ENCODE peak calls at places on chromosomes 1 and 21, in six cellular contexts. M is endodermal cell, S is neural progenitor cell, C is neuronal stem cell, K is H9, D is adipocyte. N is an unnamed sample.
A peak's percentile ranks its signal among the peaks of the same experiment; 100 is the strongest.

GRCh38 chr1:214124281-214124805 is 136.6 kb downstream of the PROX1 start:
- DNase-seq in M (no peak), S (no peak), C (no peak), K (no peak), D (no peak), N (no peak)

GRCh38 chr1:77687519-77687906 is 5.1 kb upstream of the ZZZ3 start:
- DNase-seq in M (peak; percentile 94), S (peak; percentile 86), C (peak; percentile 52), K (peak; percentile 91), D (peak; percentile 30), N (no peak)

GRCh38 chr1:41888756-41889155 is 30.0 kb downstream of the HIVEP3 start:
- DNase-seq in M (no peak), S (no peak), C (no peak), K (no peak), D (no peak), N (no peak)

GRCh38 chr1:106290805-106291537 is 765.5 kb upstream of the PRMT6 start:
- DNase-seq in M (no peak), S (no peak), C (no peak), K (no peak), D (peak; percentile 14), N (no peak)

GRCh38 chr1:154608522-154609294 is 722 bp upstream of the ADAR start:
- DNase-seq in M (peak; percentile 92), S (peak; percentile 94), C (peak; percentile 75), K (peak; percentile 79), D (peak; percentile 79), N (peak; percentile 42)

GRCh38 chr1:17795081-17795809 is 40.1 kb downstream of the ACTL8 start:
- DNase-seq in M (no peak), S (no peak), C (no peak), K (no peak), D (no peak), N (no peak)

GRCh38 chr1:29249170-29249691 is 12.9 kb downstream of the PTPRU start:
- DNase-seq in M (peak; percentile 95), S (peak; percentile 89), C (no peak), K (peak; percentile 91), D (no peak), N (peak; percentile 46)

GRCh38 chr1:34696230-34696629 is 58.6 kb upstream of the GJB5 start:
- DNase-seq in M (no peak), S (no peak), C (no peak), K (no peak), D (no peak), N (peak; percentile 62)

GRCh38 chr1:75708910-75709309 is 15.6 kb upstream of the ACADM start:
- DNase-seq in M (no peak), S (no peak), C (no peak), K (no peak), D (peak; percentile 60), N (no peak)

GRCh38 chr1:77489910-77490309 is 192.5 kb downstream of the ZZZ3 start:
- DNase-seq in M (no peak), S (no peak), C (peak; percentile 6), K (no peak), D (peak; percentile 25), N (no peak)

GRCh38 chr1:207313131-207313530 is 8.3 kb upstream of the CD55 start:
- DNase-seq in M (no peak), S (no peak), C (no peak), K (no peak), D (peak; percentile 37), N (no peak)

GRCh38 chr1:231844986-231845502 is 218.5 kb downstream of the DISC1 start:
- DNase-seq in M (no peak), S (no peak), C (no peak), K (no peak), D (no peak), N (no peak)

GRCh38 chr1:199282910-199283309 is 644.1 kb downstream of the PTPRC start:
- DNase-seq in M (no peak), S (no peak), C (no peak), K (no peak), D (no peak), N (no peak)

GRCh38 chr1:33255347-33256311 is 663 bp upstream of the ZNF362 start:
- DNase-seq in M (peak; percentile 94), S (peak; percentile 79), C (no peak), K (peak; percentile 95), D (peak; percentile 57), N (peak; percentile 64)

GRCh38 chr1:215181518-215181917 is 99.0 kb downstream of the KCNK2 start:
- DNase-seq in M (peak; percentile 47), S (peak; percentile 5), C (no peak), K (no peak), D (no peak), N (peak; percentile 8)

GRCh38 chr1:24373044-24373443 is 40.5 kb downstream of the STPG1 start:
- DNase-seq in M (no peak), S (no peak), C (no peak), K (no peak), D (no peak), N (no peak)

GRCh38 chr1:114342376-114342775 is 168.6 kb downstream of the TRIM33 start:
- DNase-seq in M (no peak), S (no peak), C (no peak), K (no peak), D (no peak), N (no peak)

GRCh38 chr1:55724551-55725325 is 509.6 kb upstream of the USP24 start:
- DNase-seq in M (no peak), S (peak; percentile 55), C (no peak), K (no peak), D (peak; percentile 85), N (no peak)

GRCh38 chr21:33196956-33197374 is 32.8 kb upstream of the IFNAR2 start:
- DNase-seq in M (peak; percentile 91), S (peak; percentile 91), C (peak; percentile 78), K (peak; percentile 81), D (peak; percentile 89), N (peak; percentile 35)

GRCh38 chr1:17207966-17208418 is 3.1 kb downstream of the PADI1 start:
- DNase-seq in M (peak; percentile 65), S (no peak), C (no peak), K (no peak), D (peak; percentile 42), N (peak; percentile 92)

GRCh38 chr1:7385471-7386225 is 385.4 kb upstream of the VAMP3 start:
- DNase-seq in M (peak; percentile 35), S (no peak), C (no peak), K (peak; percentile 15), D (no peak), N (no peak)

GRCh38 chr1:87473203-87473661 is 144.6 kb downstream of the LMO4 start:
- DNase-seq in M (peak; percentile 75), S (no peak), C (no peak), K (no peak), D (no peak), N (peak; percentile 67)

DNA sequence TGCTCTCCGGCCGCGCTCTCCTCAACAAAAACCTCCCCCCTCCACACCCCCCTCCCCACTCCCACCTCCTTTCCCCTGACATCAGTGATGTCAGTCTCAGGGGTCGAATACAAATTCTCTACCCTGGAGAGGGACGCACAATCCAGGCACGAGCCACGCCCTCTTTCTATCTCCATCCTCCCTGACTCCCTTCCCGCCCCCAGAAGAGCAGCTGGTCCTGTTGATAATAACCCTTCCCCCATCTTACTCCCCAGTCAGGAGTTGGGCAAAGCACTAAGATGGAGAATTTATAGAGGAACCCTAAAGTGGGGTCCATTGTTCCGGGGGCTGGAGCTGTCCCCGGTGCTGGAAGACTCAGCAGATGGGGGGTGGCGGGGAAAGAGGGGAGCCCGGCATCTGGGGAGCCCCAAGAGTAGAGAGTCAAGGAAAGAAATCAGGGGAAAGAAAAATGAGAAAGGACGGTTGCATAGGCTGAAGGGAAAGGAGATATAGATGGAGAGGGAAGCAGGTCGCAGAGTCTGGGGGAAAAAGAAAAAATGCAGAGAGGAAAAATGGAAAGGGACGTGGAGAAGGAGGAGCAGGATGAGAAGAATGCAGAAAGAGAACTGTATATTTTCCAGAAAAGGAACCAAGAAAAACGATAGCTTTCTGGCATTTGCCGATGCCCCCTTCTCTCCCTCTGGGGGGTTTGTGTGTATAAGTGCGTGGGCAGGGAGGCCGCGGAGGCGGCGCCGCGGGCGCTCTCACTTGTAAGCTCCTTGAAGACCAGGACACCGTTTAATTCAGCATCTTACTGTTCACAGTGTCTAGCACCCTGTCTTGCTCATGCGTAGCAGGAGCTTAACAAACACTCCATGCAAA is at the start of gene CELF3:
- DNase-seq in M (peak; percentile 87), S (peak; percentile 83), C (peak; percentile 78), K (peak; percentile 76), D (peak; percentile 31), N (no peak)
- H3K27me3 ChIP-seq in M (peaks cover 50% of the 10 kb centered on the region), S (peaks cover 49% of the 10 kb centered on the region), C (peaks cover 6% of the 10 kb centered on the region), K (peaks cover 17% of the 10 kb centered on the region), D (peaks cover 67% of the 10 kb centered on the region), N (peaks cover 9% of the 10 kb centered on the region)

DNA sequence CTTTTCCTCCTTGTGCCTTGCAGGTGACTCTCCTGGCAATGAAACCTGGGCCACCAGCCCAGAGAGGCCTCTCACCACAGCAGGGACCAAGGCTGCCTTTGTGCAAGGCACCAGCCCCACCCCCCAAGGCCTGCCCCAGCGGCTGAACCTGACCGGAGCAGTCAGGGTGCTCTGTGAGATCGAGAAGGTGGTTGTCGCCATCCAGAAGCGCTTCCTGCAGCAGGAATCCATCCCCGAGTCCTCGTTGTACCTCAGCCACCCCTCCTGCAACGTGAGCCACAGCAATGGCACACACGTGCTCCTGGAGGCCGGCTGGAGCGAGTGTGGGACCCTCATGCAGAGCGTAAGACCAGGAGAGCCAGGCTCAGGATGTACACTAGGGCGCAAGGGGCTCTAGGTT is 51.7 kb downstream of the UMODL1 start:
- DNase-seq in M (no peak), S (no peak), C (no peak), K (no peak), D (no peak), N (no peak)
- H3K9ac ChIP-seq in M (no peak overlapping the region), S (no peak overlapping the region), C (peak overlapping the region; percentile 9), K (no peak overlapping the region), D (no peak overlapping the region), N (no peak overlapping the region)

GRCh38 chr1:30757976-30758688 is 558 bp upstream of the LAPTM5 start:
- DNase-seq in M (no peak), S (no peak), C (no peak), K (no peak), D (no peak), N (no peak)
- H3K4me1 ChIP-seq in M (no peaks in the 10 kb centered on the region), S (peaks cover 19% of the 10 kb centered on the region), C (peaks cover 24% of the 10 kb centered on the region), K (no peaks in the 10 kb centered on the region), D (peaks cover 29% of the 10 kb centered on the region), N (peaks cover 24% of the 10 kb centered on the region)

DNA sequence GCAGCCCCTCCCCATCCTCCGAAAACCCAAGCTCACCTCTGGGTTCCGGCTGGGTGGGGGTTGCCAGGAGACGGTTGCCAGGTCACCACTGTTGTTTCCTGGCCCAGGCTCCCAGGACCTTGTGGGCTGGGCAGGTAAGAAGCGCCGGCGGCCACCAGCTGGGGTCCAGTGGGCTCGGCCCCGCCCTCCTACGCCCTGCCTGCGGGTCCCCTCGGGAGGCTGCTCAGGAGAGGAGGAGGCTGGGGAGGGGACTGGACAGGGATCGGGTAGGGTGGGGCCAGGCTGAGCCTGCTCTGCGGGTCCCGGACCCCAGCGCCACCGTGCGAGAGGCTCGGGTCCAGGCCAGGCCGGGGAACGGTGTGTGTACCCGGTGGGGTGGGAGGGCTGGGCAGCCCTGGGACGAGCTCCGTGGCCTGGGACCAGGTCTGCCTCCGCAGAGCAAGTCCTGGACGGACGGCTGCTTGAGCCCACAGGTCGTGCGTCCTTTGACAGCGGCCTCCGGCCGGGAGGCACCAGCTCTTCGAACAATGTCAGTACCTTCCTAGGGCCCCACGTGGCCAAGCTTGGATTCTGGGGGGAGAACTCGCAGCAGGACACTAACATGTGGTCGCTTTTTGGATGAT is at the start of gene TTLL10:
- DNase-seq in M (peak; percentile 93), S (peak; percentile 69), C (peak; percentile 61), K (peak; percentile 93), D (no peak), N (no peak)
- H3K27me3 ChIP-seq in M (peaks cover 10% of the 10 kb centered on the region), S (peaks cover 33% of the 10 kb centered on the region), C (peaks cover 10% of the 10 kb centered on the region), K (no peaks in the 10 kb centered on the region), D (peaks cover 68% of the 10 kb centered on the region), N (peaks cover 3% of the 10 kb centered on the region)

N was measured in mammary epithelial cell.